ENCODE peak calls at places on chromosome 4, in nine cellular contexts. E is RWPE1; W is coronary artery; X is anterior cingulate cortex; U is HEK293T; I is stimulated activated CD4-positive, alpha-beta T cell treated with anti-CD3 and anti-CD28 coated beads, Interleukin-4, amount 100 ng/mL, for 4 hours; G is activated CD4-positive, alpha-beta T cell treated with anti-CD3 and anti-CD28 coated beads, Interleukin-2, amount 50 U/mL, for 1 hour; Q is iris pigment epithelial cell; A is BE2C. P is an unnamed sample.

GRCh38 chr4:189088783-189089182 is 851.9 kb upstream of the FRG1 start:
- DNase-seq in E (no peak), W (no peak), X (no peak), U (no peak), I (no peak), G (no peak), Q (no peak), A (no peak), P (no peak)

GRCh38 chr4:140568507-140569306 is at the start of gene UCP1:
- DNase-seq in E (no peak), W (no peak), X (no peak), U (no peak), I (no peak), G (no peak), Q (peak), A (peak), P (peak)

GRCh38 chr4:15116509-15117079 is 114.3 kb downstream of the CPEB2 start:
- DNase-seq in E (no peak), W (no peak), X (no peak), U (no peak), I (no peak), G (no peak), Q (no peak), A (no peak), P (no peak)

GRCh38 chr4:176844448-176844847 is 51.7 kb upstream of the VEGFC start:
- DNase-seq in E (no peak), W (no peak), X (no peak), U (no peak), I (no peak), G (no peak), Q (no peak), A (no peak), P (peak)

GRCh38 chr4:186069734-186070133 is 778 bp downstream of the TLR3 start:
- DNase-seq in E (no peak), W (no peak), X (no peak), U (no peak), I (no peak), G (no peak), Q (no peak), A (no peak), P (no peak)

GRCh38 chr4:53863163-53863562 is 201.2 kb downstream of the CHIC2 start:
- DNase-seq in E (no peak), W (no peak), X (no peak), U (no peak), I (no peak), G (no peak), Q (no peak), A (no peak), P (peak)

GRCh38 chr4:139861471-139861870 is 195.9 kb downstream of the MGST2 start:
- DNase-seq in E (no peak), W (no peak), X (no peak), U (no peak), I (no peak), G (no peak), Q (no peak), A (no peak), P (no peak)

GRCh38 chr4:138919094-138919936 is 96.3 kb upstream of the NOCT start:
- DNase-seq in E (peak), W (no peak), X (peak), U (peak), I (peak), G (peak), Q (peak), A (peak), P (peak)

GRCh38 chr4:101357751-101358150 is 10.4 kb upstream of the PPP3CA start:
- DNase-seq in E (no peak), W (no peak), X (no peak), U (no peak), I (no peak), G (no peak), Q (peak), A (no peak), P (peak)

GRCh38 chr4:30182786-30183185 is 537.4 kb upstream of the PCDH7 start:
- DNase-seq in E (no peak), W (no peak), X (no peak), U (no peak), I (no peak), G (no peak), Q (peak), A (no peak), P (no peak)

P was measured in choroid plexus epithelial cell.